ENCODE peak calls at places on chromosomes 13 and 19, in nine cellular contexts. M is A549, R is heart left ventricle, N is left lung, O is mesenchymal stem cell, Y is thoracic aorta, G is IMR-90, C is hepatocyte, Z is ovary. P is an unnamed sample.

GRCh38 chr13:39405596-39405995 is 197.4 kb downstream of the LHFPL6 start:
- DNase-seq in N (no peak), R (no peak), Y (no peak), G (no peak), C (no peak), M (no peak), Z (no peak), O (no peak), P (no peak)

GRCh38 chr13:73894995-73895571 is 239.1 kb downstream of the KLF12 start:
- DNase-seq in O (no peak), R (no peak), G (no peak), C (no peak), N (no peak), Y (no peak), Z (no peak), M (no peak), P (no peak)

GRCh38 chr19:17576758-17577532 is 21.5 kb downstream of the COLGALT1 start:
- DNase-seq in O (no peak), Z (peak; percentile 68), M (peak; percentile 53), R (no peak), C (peak; percentile 73), Y (no peak), G (no peak), N (peak; percentile 89), P (peak; percentile 7)

GRCh38 chr19:48698046-48698445 is 2.3 kb downstream of the FUT2 start:
- DNase-seq in N (no peak), R (no peak), C (no peak), Y (no peak), M (no peak), G (peak; percentile 74), Z (no peak), O (peak; percentile 62), P (peak; percentile 53)

GRCh38 chr13:26968431-26969335 is 202.9 kb downstream of the USP12 start:
- DNase-seq in R (no peak), G (peak; percentile 23), O (peak; percentile 64), Z (no peak), M (no peak), N (no peak), Y (no peak), C (peak; percentile 87), P (no peak)

GRCh38 chr19:33259532-33259931 is 33.9 kb upstream of the SLC7A10 start:
- DNase-seq in C (no peak), R (no peak), G (no peak), Y (no peak), M (no peak), Z (no peak), N (no peak), O (no peak), P (no peak)

GRCh38 chr19:33032218-33032781 is 32.4 kb downstream of the RHPN2 start:
- DNase-seq in Z (no peak), R (no peak), N (no peak), C (peak; percentile 34), M (no peak), G (no peak), O (no peak), Y (no peak), P (no peak)

GRCh38 chr13:23323946-23324709 is 109.4 kb downstream of the SACS start:
- DNase-seq in Y (no peak), O (no peak), R (no peak), C (no peak), Z (no peak), M (no peak), G (peak; percentile 32), N (no peak), P (no peak)

GRCh38 chr13:80684525-80685017 is 343.6 kb upstream of the SPRY2 start:
- DNase-seq in O (no peak), G (no peak), Z (no peak), N (no peak), R (no peak), Y (no peak), M (no peak), C (no peak), P (no peak)

GRCh38 chr13:30705672-30706071 is 29.7 kb upstream of the ALOX5AP start:
- DNase-seq in R (no peak), O (no peak), M (no peak), N (no peak), Y (no peak), C (peak; percentile 29), G (no peak), Z (no peak), P (no peak)

GRCh38 chr13:31951215-31951678 is 80.3 kb upstream of the FRY start:
- DNase-seq in R (peak; percentile 51), C (peak; percentile 57), M (no peak), N (peak; percentile 91), O (peak; percentile 82), Y (no peak), G (peak; percentile 70), Z (no peak), P (no peak)

GRCh38 chr19:17610384-17610783 is 54.9 kb downstream of the COLGALT1 start:
- DNase-seq in O (no peak), C (no peak), N (no peak), R (no peak), M (peak; percentile 69), Y (no peak), Z (no peak), G (peak; percentile 14), P (peak; percentile 25)

GRCh38 chr13:40922437-40923040 is 96.6 kb downstream of the ELF1 start:
- DNase-seq in Y (no peak), M (no peak), N (no peak), G (no peak), C (peak; percentile 15), Z (peak; percentile 50), R (peak; percentile 13), O (no peak), P (no peak)

GRCh38 chr13:98315466-98315865 is 138.4 kb upstream of the RNF113B start:
- DNase-seq in N (no peak), M (no peak), C (no peak), Y (no peak), Z (no peak), O (peak; percentile 87), R (no peak), G (peak; percentile 71), P (no peak)

GRCh38 chr13:113090415-113090770 is 15.2 kb upstream of the F7 start:
- DNase-seq in G (no peak), O (no peak), M (no peak), Y (no peak), N (peak; percentile 58), Z (no peak), R (no peak), C (no peak), P (no peak)

GRCh38 chr19:39444598-39445257 is 654 bp upstream of the SUPT5H start:
- DNase-seq in R (no peak), Y (no peak), O (no peak), Z (no peak), G (no peak), C (no peak), M (no peak), N (no peak), P (peak; percentile 53)

DNA sequence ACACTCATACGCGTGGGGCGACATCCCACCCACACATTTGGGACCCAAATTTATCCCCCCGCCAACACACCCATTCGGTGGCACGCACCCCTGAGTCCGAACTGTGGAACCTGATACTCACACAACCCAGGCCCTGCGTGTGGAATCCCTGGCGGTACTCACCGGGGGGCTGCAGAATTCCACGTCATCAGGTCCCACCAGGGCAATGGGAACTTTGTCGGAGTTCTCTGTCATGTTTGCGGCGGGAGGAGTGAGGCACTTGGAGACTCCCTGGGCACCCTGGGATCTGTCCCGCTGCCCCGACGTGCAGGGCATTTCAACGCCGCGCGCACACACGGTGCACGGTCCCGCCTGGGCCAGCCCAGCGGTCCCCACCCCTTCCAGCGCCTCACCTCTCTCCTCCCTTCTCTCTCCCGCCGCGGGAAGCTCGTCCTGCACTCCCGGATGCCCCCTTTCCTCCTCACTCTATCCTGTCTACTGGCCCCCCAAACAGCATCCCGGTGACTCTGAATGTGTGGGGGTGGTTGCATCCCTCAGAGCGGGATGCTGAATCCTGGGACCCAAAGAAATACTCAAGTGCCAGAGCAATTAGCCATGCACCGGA is at the start of gene CNMD:
- DNase-seq in O (no peak), Z (no peak), M (no peak), G (no peak), Y (no peak), C (no peak), R (no peak), N (peak; percentile 65), P (no peak)
- H3K4me3 ChIP-seq in O (peak within 1 kb of the TSS; percentile 55), Z (no peak within 1 kb of the TSS), M (no peak within 1 kb of the TSS), G (peak within 1 kb of the TSS; percentile 23), Y (peak within 1 kb of the TSS; percentile 63), C (peak within 1 kb of the TSS; percentile 38), R (peak within 1 kb of the TSS; percentile 37), N (no peak within 1 kb of the TSS), P (peak within 1 kb of the TSS; percentile 50)

GRCh38 chr19:1153891-1154730 is 20.0 kb downstream of the SBNO2 start:
- DNase-seq in M (no peak), Y (no peak), C (no peak), R (peak; percentile 26), O (no peak), N (peak; percentile 82), Z (no peak), G (no peak), P (no peak)
- H3K4me1 ChIP-seq in M (peaks cover 33% of the 10 kb centered on the region), Y (peaks cover 40% of the 10 kb centered on the region), C (peaks cover 9% of the 10 kb centered on the region), R (peaks cover 15% of the 10 kb centered on the region), O (peaks cover 27% of the 10 kb centered on the region), N (peaks cover 32% of the 10 kb centered on the region), Z (peaks cover 22% of the 10 kb centered on the region), G (peaks cover 18% of the 10 kb centered on the region), P (peaks cover 50% of the 10 kb centered on the region)

GRCh38 chr19:8367327-8368001 is 3.5 kb downstream of the ANGPTL4 start:
- DNase-seq in R (peak; percentile 89), M (no peak), Z (peak; percentile 95), C (peak; percentile 92), Y (peak; percentile 71), G (peak; percentile 98), N (peak; percentile 84), O (peak; percentile 99), P (peak; percentile 99)
- H3K4me3 ChIP-seq in R (peak overlapping the region; percentile 16), M (peak overlapping the region; percentile 25), Z (peak overlapping the region; percentile 3), C (no peak overlapping the region), Y (peak overlapping the region; percentile 52), G (no peak overlapping the region), N (no peak overlapping the region), O (peak overlapping the region; percentile 65), P (peak overlapping the region; percentile 90)

DNA sequence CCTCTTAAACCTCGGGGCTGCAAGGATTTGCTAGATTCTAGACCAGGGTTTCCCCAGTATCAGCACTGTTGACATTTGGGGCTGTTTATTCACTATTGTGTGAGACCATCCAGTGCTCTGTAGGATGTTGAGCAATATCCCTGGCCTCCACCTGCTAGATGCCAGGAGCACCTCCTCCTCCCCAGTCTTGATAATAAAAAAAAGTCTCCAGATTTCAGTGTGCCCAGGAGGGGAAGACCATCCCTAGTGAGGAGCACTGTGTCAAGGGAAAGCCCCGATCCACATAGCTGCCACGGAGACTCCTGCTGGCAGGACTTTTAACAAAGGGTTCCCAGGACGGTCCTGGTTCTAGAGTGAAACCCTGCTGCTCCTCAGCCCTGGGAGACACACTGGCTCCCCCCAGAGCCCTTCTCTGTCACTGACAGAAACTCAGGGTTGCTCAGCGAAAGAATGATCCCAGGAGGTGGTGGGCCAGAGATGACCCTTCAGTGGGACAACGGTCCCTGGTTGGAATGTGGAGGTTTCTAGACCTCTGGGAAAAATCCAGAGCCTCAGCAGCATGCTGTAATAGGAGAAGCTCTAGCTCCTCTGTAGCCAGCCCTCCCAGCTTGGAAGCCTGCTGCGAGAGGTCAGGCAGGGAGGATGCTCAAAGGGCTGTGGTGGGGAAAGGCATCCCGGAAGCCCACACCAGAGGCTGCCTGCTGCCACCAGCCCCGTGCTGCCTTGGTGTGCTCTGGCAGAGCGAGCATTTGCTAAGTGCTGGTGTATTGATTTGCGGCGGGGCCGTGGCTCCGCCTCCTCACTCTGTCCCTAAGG is 20.3 kb downstream of the LYL1 start:
- DNase-seq in N (no peak), Y (no peak), O (peak; percentile 82), R (no peak), M (peak; percentile 61), Z (no peak), C (peak; percentile 67), G (peak; percentile 62), P (peak; percentile 53)
- H3K4me1 ChIP-seq in N (peaks cover 28% of the 10 kb centered on the region), Y (peaks cover 39% of the 10 kb centered on the region), O (peaks cover 37% of the 10 kb centered on the region), R (peaks cover 5% of the 10 kb centered on the region), M (peaks cover 17% of the 10 kb centered on the region), Z (peaks cover 6% of the 10 kb centered on the region), C (peaks cover 40% of the 10 kb centered on the region), G (peaks cover 30% of the 10 kb centered on the region), P (peaks cover 43% of the 10 kb centered on the region)

GRCh38 chr13:25046985-25047660 is 48.8 kb upstream of the PABPC3 start:
- DNase-seq in N (peak; percentile 70), M (no peak), O (peak; percentile 33), Z (no peak), G (peak; percentile 18), Y (no peak), C (peak; percentile 43), R (no peak), P (peak; percentile 67)
- H3K4me3 ChIP-seq in N (no peak overlapping the region), M (peak overlapping the region; percentile 40), O (peak overlapping the region; percentile 71), Z (no peak overlapping the region), G (peak overlapping the region; percentile 40), Y (peak overlapping the region; percentile 68), C (peak overlapping the region; percentile 42), R (peak overlapping the region; percentile 28), P (no peak overlapping the region)

P was measured in adipocyte.